ENCODE peak calls at places on chromosomes 16 and 17, in six cellular contexts. F is transverse colon, B is tibial nerve, Q is sigmoid colon, R is GM12878, H is ovary. S is an unnamed sample.

GRCh38 chr17:21283482-21284318 is 811 bp upstream of the MAP2K3 start:
- DNase-seq in F (peak), B (peak), Q (peak), R (no peak), H (peak), S (peak)

GRCh38 chr17:1002771-1003555 is 6.0 kb downstream of the TIMM22 start:
- DNase-seq in F (no peak), B (no peak), Q (no peak), R (no peak), H (no peak), S (no peak)

GRCh38 chr17:49723423-49723822 is 15.7 kb upstream of the SLC35B1 start:
- DNase-seq in F (peak), B (no peak), Q (peak), R (no peak), H (peak), S (no peak)

GRCh38 chr16:46974352-46974751 is 878 bp upstream of the DNAJA2 start:
- DNase-seq in F (no peak), B (peak), Q (no peak), R (peak), H (no peak), S (no peak)

GRCh38 chr17:27807567-27808470 is 7.5 kb upstream of the NOS2 start:
- DNase-seq in F (peak), B (no peak), Q (no peak), R (peak), H (no peak), S (peak)

GRCh38 chr17:38604479-38605229 is 1.1 kb downstream of the SRCIN1 start:
- DNase-seq in F (no peak), B (no peak), Q (no peak), R (no peak), H (no peak), S (no peak)

GRCh38 chr16:56102159-56102798 is 89.0 kb upstream of the GNAO1 start:
- DNase-seq in F (peak), B (no peak), Q (peak), R (no peak), H (peak), S (no peak)

GRCh38 chr16:51071326-51071725 is 79.7 kb downstream of the SALL1 start:
- DNase-seq in F (no peak), B (no peak), Q (no peak), R (no peak), H (no peak), S (peak)

GRCh38 chr17:9021158-9021984 is at the start of gene NTN1:
- DNase-seq in F (peak), B (peak), Q (peak), R (no peak), H (peak), S (peak)

GRCh38 chr17:11608396-11608795 is 10.1 kb downstream of the DNAH9 start:
- DNase-seq in F (peak), B (peak), Q (peak), R (no peak), H (peak), S (no peak)

GRCh38 chr16:90031931-90032663 is 12.8 kb upstream of the DBNDD1 start:
- DNase-seq in F (no peak), B (no peak), Q (no peak), R (no peak), H (no peak), S (no peak)

GRCh38 chr17:42193216-42194132 is 820 bp downstream of the GHDC start:
- DNase-seq in F (no peak), B (no peak), Q (no peak), R (no peak), H (no peak), S (no peak)

GRCh38 chr16:67245674-67246080 is 1.6 kb downstream of the FHOD1 start:
- DNase-seq in F (no peak), B (no peak), Q (no peak), R (no peak), H (no peak), S (no peak)

GRCh38 chr16:68973611-68974120 is 130.3 kb downstream of the TANGO6 start:
- DNase-seq in F (no peak), B (no peak), Q (no peak), R (no peak), H (no peak), S (no peak)

GRCh38 chr17:2955931-2956582 is 107.3 kb downstream of the OR1D5 start:
- DNase-seq in F (no peak), B (no peak), Q (peak), R (no peak), H (no peak), S (peak)

GRCh38 chr17:7634384-7634783 is 4.4 kb downstream of the SHBG start:
- DNase-seq in F (no peak), B (peak), Q (no peak), R (no peak), H (peak), S (no peak)

GRCh38 chr17:3687949-3688614 is 7.9 kb downstream of the P2RX5 start:
- DNase-seq in F (no peak), B (no peak), Q (no peak), R (no peak), H (no peak), S (no peak)

GRCh38 chr17:8520981-8521380 is 85.3 kb downstream of the NDEL1 start:
- DNase-seq in F (no peak), B (no peak), Q (no peak), R (no peak), H (no peak), S (no peak)

GRCh38 chr16:4306439-4307214 is 9.2 kb upstream of the GLIS2 start:
- DNase-seq in F (no peak), B (no peak), Q (peak), R (no peak), H (no peak), S (no peak)

GRCh38 chr16:72093448-72094265 is at the start of the genes DHX38 and TXNL4B:
- DNase-seq in F (peak), B (peak), Q (peak), R (peak), H (peak), S (peak)
- TF ChIP-seq POLR2A in F (peak), B (peak), Q (peak), R (peak), H (peak), S (peak)

GRCh38 chr17:76671123-76671911 is 27.8 kb upstream of the ST6GALNAC1 start:
- DNase-seq in F (peak), B (peak), Q (peak), R (peak), H (peak), S (peak)
- TF ChIP-seq POLR2A in F (peak), B (no peak), Q (no peak), R (peak), H (peak), S (no peak)

GRCh38 chr17:58517378-58517927 is 3.0 kb upstream of the MTMR4 start:
- DNase-seq in F (no peak), B (no peak), Q (no peak), R (no peak), H (no peak), S (no peak)

GRCh38 chr17:58515286-58515685 is 848 bp upstream of the MTMR4 start:
- DNase-seq in F (no peak), B (no peak), Q (no peak), R (no peak), H (no peak), S (no peak)

GRCh38 chr17:58516644-58517377 is 2.4 kb upstream of the MTMR4 start:
- DNase-seq in F (peak), B (no peak), Q (peak), R (no peak), H (no peak), S (no peak)

GRCh38 chr17:58520843-58521430 is 6.5 kb upstream of the MTMR4 start:
- DNase-seq in F (no peak), B (no peak), Q (no peak), R (no peak), H (no peak), S (no peak)

GRCh38 chr17:58517928-58518609 is 3.6 kb upstream of the MTMR4 start:
- DNase-seq in F (peak), B (peak), Q (peak), R (peak), H (peak), S (peak)
- TF ChIP-seq POLR2A in F (peak), B (no peak), Q (peak), R (no peak), H (peak), S (no peak)

GRCh38 chr16:30429678-30430427 is at the start of gene DCTPP1:
- DNase-seq in F (peak), B (peak), Q (peak), R (peak), H (peak), S (peak)
- TF ChIP-seq POLR2A in F (peak), B (no peak), Q (no peak), R (peak), H (peak), S (no peak)

GRCh38 chr16:20760346-20760745 is 3.5 kb upstream of the ACSM3 start:
- DNase-seq in F (no peak), B (no peak), Q (no peak), R (no peak), H (no peak), S (no peak)
- TF ChIP-seq POLR2A in F (no peak), B (no peak), Q (no peak), R (no peak), H (no peak), S (no peak)

GRCh38 chr17:64147110-64148016 is 17.4 kb upstream of the ERN1 start:
- DNase-seq in F (no peak), B (no peak), Q (no peak), R (no peak), H (no peak), S (no peak)
- TF ChIP-seq POLR2A in F (no peak), B (no peak), Q (no peak), R (no peak), H (no peak), S (no peak)

DNA sequence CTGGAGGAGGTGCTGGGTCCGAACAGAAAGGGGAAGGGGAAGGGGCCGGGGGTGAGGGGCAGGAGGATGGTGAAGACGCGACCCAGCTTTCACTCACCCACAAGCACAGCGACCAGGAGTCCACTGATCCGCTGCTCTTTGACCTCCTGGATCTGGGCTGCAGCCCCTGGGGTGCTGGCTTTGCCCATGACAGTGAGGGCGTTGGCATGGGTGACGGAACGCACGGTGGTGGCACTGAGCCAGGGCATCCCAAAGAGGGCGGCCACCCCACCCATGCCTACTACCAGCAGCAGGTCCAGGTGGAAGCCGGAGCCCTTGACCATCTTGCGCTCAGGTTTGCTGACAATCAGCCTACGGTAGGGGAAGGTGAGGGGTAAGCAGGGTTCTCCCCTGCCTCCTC is 14.9 kb downstream of the SLC4A1 start:
- DNase-seq in F (no peak), B (no peak), Q (no peak), R (no peak), H (no peak), S (no peak)
- TF ChIP-seq POLR2A in F (no peak), B (no peak), Q (no peak), R (no peak), H (no peak), S (no peak)

GRCh38 chr17:40323317-40323716 is 14.3 kb downstream of the RARA start:
- DNase-seq in F (no peak), B (no peak), Q (no peak), R (no peak), H (no peak), S (no peak)

GRCh38 chr17:40321502-40322416 is 12.8 kb downstream of the RARA start:
- DNase-seq in F (peak), B (no peak), Q (peak), R (no peak), H (peak), S (no peak)

GRCh38 chr17:40320771-40321501 is 12.0 kb downstream of the RARA start:
- DNase-seq in F (peak), B (peak), Q (peak), R (no peak), H (peak), S (no peak)

GRCh38 chr17:40323731-40324650 is 15.0 kb downstream of the RARA start:
- DNase-seq in F (peak), B (peak), Q (peak), R (no peak), H (peak), S (no peak)

GRCh38 chr17:40322417-40323315 is 13.7 kb downstream of the RARA start:
- DNase-seq in F (peak), B (peak), Q (peak), R (peak), H (peak), S (peak)
- TF ChIP-seq POLR2A in F (peak), B (no peak), Q (no peak), R (peak), H (no peak), S (no peak)

GRCh38 chr17:47850692-47851573 is at the start of gene SP6:
- DNase-seq in F (peak), B (no peak), Q (no peak), R (no peak), H (peak), S (peak)
- TF ChIP-seq POLR2A in F (peak), B (no peak), Q (no peak), R (no peak), H (no peak), S (no peak)

GRCh38 chr16:88684569-88685155 is 1.6 kb downstream of the SNAI3 start:
- DNase-seq in F (no peak), B (no peak), Q (no peak), R (no peak), H (no peak), S (no peak)
- TF ChIP-seq POLR2A in F (no peak), B (no peak), Q (no peak), R (no peak), H (no peak), S (no peak)